ENCODE peak calls at places on chromosomes 1 and 21, in nine cellular contexts. K is sigmoid colon, A is prostate gland, X is HL-60, V is stomach, M is GM12891, J is HCT116, Q is breast epithelium, O is endothelial cell of umbilical vein. F is an unnamed sample.

GRCh38 chr1:29062157-29062942 is 61.4 kb downstream of the TMEM200B start:
- DNase-seq in K (no peak), A (no peak), X (no peak), V (no peak), M (no peak), J (no peak), Q (no peak), O (no peak), F (no peak)

GRCh38 chr1:51498924-51499323 is 20.1 kb downstream of the EPS15 start:
- DNase-seq in K (no peak), A (no peak), X (no peak), V (no peak), M (no peak), J (no peak), Q (no peak), O (no peak), F (no peak)

GRCh38 chr1:107830075-107830474 is 134.9 kb downstream of the VAV3 start:
- DNase-seq in K (no peak), A (no peak), X (no peak), V (no peak), M (no peak), J (no peak), Q (no peak), O (no peak), F (no peak)

GRCh38 chr1:14520514-14521163 is 77.8 kb upstream of the KAZN start:
- DNase-seq in K (peak; percentile 28), A (peak; percentile 8), X (no peak), V (no peak), M (no peak), J (no peak), Q (no peak), O (no peak), F (no peak)

GRCh38 chr1:205963756-205964155 is 20.5 kb upstream of the SLC26A9 start:
- DNase-seq in K (no peak), A (no peak), X (no peak), V (no peak), M (no peak), J (no peak), Q (no peak), O (no peak), F (no peak)

GRCh38 chr1:172969611-172970010 is 81.1 kb downstream of the TNFSF18 start:
- DNase-seq in K (no peak), A (no peak), X (no peak), V (no peak), M (no peak), J (no peak), Q (no peak), O (no peak), F (no peak)

GRCh38 chr1:248913933-248914332 is 7.9 kb downstream of the PGBD2 start:
- DNase-seq in K (no peak), A (no peak), X (no peak), V (no peak), M (no peak), J (no peak), Q (no peak), O (no peak), F (no peak)

GRCh38 chr1:20948091-20948490 is 161.0 kb upstream of the HP1BP3 start:
- DNase-seq in K (no peak), A (no peak), X (peak; percentile 40), V (no peak), M (no peak), J (no peak), Q (no peak), O (no peak), F (no peak)

GRCh38 chr1:204637985-204638356 is 47.6 kb downstream of the LRRN2 start:
- DNase-seq in K (peak; percentile 86), A (no peak), X (no peak), V (no peak), M (no peak), J (no peak), Q (peak; percentile 33), O (no peak), F (peak; percentile 88)

GRCh38 chr1:211135342-211135950 is 1.5 kb upstream of the KCNH1 start:
- DNase-seq in K (no peak), A (no peak), X (peak; percentile 10), V (no peak), M (no peak), J (peak; percentile 45), Q (no peak), O (peak; percentile 42), F (no peak)

GRCh38 chr1:221839794-221840395 is 98.0 kb upstream of the DUSP10 start:
- DNase-seq in K (peak; percentile 73), A (no peak), X (no peak), V (peak; percentile 56), M (no peak), J (peak; percentile 57), Q (peak; percentile 54), O (peak; percentile 45), F (no peak)

GRCh38 chr1:219752645-219753044 is 139.7 kb upstream of the ZC3H11B start:
- DNase-seq in K (no peak), A (no peak), X (no peak), V (no peak), M (no peak), J (no peak), Q (no peak), O (no peak), F (no peak)

GRCh38 chr1:2339206-2340085 is 51.9 kb downstream of the MORN1 start:
- DNase-seq in K (no peak), A (no peak), X (no peak), V (no peak), M (no peak), J (no peak), Q (no peak), O (no peak), F (no peak)

GRCh38 chr21:29215709-29216108 is 83.0 kb upstream of the BACH1 start:
- DNase-seq in K (no peak), A (peak; percentile 49), X (no peak), V (no peak), M (no peak), J (no peak), Q (no peak), O (no peak), F (no peak)

GRCh38 chr1:43910359-43910758 is 23.2 kb upstream of the ARTN start:
- DNase-seq in K (no peak), A (no peak), X (no peak), V (no peak), M (no peak), J (no peak), Q (no peak), O (no peak), F (no peak)

GRCh38 chr21:20591294-20591693 is 406.9 kb upstream of the NCAM2 start:
- DNase-seq in K (no peak), A (no peak), X (no peak), V (no peak), M (no peak), J (no peak), Q (no peak), O (no peak), F (no peak)

GRCh38 chr21:45893166-45894106 is 88.1 kb upstream of the COL6A1 start:
- DNase-seq in K (no peak), A (no peak), X (no peak), V (no peak), M (no peak), J (no peak), Q (no peak), O (no peak), F (no peak)

GRCh38 chr1:77783141-77783540 is 3.7 kb downstream of the MIGA1 start:
- DNase-seq in K (no peak), A (no peak), X (no peak), V (no peak), M (no peak), J (no peak), Q (no peak), O (no peak), F (no peak)

GRCh38 chr1:77779529-77780281 is at the start of gene MIGA1:
- DNase-seq in K (peak; percentile 94), A (peak; percentile 90), X (peak; percentile 94), V (peak; percentile 89), M (peak; percentile 65), J (peak; percentile 85), Q (peak; percentile 84), O (peak; percentile 90), F (peak; percentile 89)

GRCh38 chr1:77776007-77776725 is 3.3 kb upstream of the MIGA1 start:
- DNase-seq in K (no peak), A (no peak), X (no peak), V (no peak), M (no peak), J (no peak), Q (no peak), O (no peak), F (no peak)

GRCh38 chr1:77781683-77782082 is 2.2 kb downstream of the MIGA1 start:
- DNase-seq in K (no peak), A (no peak), X (no peak), V (no peak), M (no peak), J (no peak), Q (no peak), O (no peak), F (no peak)
- TF ChIP-seq POLR2AphosphoS5 in K (no peak), A (no peak), X (no peak), V (no peak), M (no peak), J (no peak), Q (no peak), O (no peak), F (no peak)

GRCh38 chr1:168907053-168907452 is 178.0 kb upstream of the DPT start:
- DNase-seq in K (no peak), A (peak; percentile 53), X (no peak), V (no peak), M (no peak), J (no peak), Q (peak; percentile 58), O (no peak), F (no peak)
- TF ChIP-seq POLR2AphosphoS5 in K (no peak), A (peak; percentile 85), X (no peak), V (peak; percentile 66), M (no peak), J (no peak), Q (no peak), O (no peak), F (no peak)

DNA sequence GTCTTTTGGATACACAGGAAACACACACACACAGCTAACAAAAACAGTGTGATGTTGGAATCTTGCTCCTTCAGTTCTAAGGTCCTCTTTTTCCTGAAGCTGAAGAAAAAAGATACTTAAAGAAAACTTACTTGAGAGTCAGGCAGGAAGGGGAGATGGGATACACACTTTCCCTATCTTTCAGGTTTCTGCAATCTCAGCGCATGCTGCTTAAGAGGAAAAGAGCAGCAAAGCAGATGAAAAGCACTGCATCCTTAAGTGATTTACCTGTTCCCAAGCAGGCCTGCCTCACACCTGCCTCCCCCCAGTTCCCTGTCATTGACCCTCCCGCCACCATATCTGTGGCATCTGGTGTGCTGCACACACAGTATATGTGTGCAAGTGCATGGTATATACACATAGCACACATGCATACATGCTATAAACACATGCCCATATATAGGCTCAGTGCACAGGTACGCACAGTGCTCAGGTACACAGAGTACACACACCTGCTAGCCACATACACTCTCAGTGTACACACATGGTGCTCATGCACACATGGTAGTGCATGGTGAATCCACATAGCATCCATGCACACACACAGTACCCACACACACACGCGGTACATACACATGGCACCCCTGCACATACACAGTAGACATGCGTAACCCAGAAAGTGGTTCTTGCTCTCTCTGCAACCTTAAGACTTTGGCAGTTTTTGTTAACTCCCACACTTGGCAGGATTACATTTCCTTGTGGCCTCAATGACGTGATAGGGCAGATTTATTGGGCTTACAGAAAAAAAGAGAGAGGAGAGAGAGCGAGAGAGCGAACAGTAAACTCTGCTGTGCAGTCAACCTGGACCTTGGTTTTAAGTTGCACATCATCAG is 166.9 kb downstream of the TOMM20 start:
- DNase-seq in K (peak; percentile 56), A (peak; percentile 69), X (peak; percentile 79), V (no peak), M (no peak), J (no peak), Q (no peak), O (peak; percentile 68), F (no peak)
- TF ChIP-seq POLR2AphosphoS5 in K (peak; percentile 19), A (peak; percentile 91), X (peak; percentile 87), V (peak; percentile 71), M (peak; percentile 85), J (no peak), Q (no peak), O (no peak), F (no peak)

GRCh38 chr1:45723248-45723930 is 27.1 kb downstream of the IPP start:
- DNase-seq in K (no peak), A (no peak), X (no peak), V (no peak), M (no peak), J (no peak), Q (no peak), O (no peak), F (no peak)
- TF ChIP-seq POLR2AphosphoS5 in K (no peak), A (no peak), X (no peak), V (no peak), M (no peak), J (no peak), Q (no peak), O (no peak), F (no peak)

F was measured in vagina.